ENCODE peak calls at places on chromosomes 12 and 14, in five cellular contexts. G is NB4, Q is Peyer's patch, X is HCT116, L is A549. R is an unnamed sample.
A peak's percentile ranks its signal among the peaks of the same experiment; 100 is the strongest.

GRCh38 chr14:54537651-54538050 is 27.9 kb downstream of the CGRRF1 start:
- DNase-seq in L (no peak), Q (no peak), X (no peak), G (no peak), R (no peak)

GRCh38 chr12:54371328-54372112 is 7.2 kb upstream of the GPR84 start:
- DNase-seq in X (no peak), Q (no peak), L (no peak), G (no peak), R (no peak)

GRCh38 chr14:61147369-61147897 is 133.7 kb downstream of the TMEM30B start:
- DNase-seq in X (no peak), G (no peak), L (no peak), Q (no peak), R (no peak)

GRCh38 chr14:41749425-41749824 is 142.7 kb downstream of the LRFN5 start:
- DNase-seq in G (peak; percentile 28), X (no peak), L (no peak), Q (no peak), R (no peak)

GRCh38 chr12:16062611-16063010 is 151.5 kb downstream of the DERA start:
- DNase-seq in G (peak; percentile 80), Q (no peak), L (no peak), X (no peak), R (no peak)

GRCh38 chr12:48937170-48937569 is 11.9 kb upstream of the FKBP11 start:
- DNase-seq in L (no peak), X (no peak), Q (no peak), G (peak; percentile 53), R (no peak)

GRCh38 chr12:30784508-30784907 is 29.8 kb upstream of the CAPRIN2 start:
- DNase-seq in G (no peak), Q (no peak), L (no peak), X (no peak), R (no peak)

GRCh38 chr12:12999276-12999958 is 648 bp downstream of the HEBP1 start:
- DNase-seq in G (no peak), Q (no peak), L (peak; percentile 37), X (no peak), R (no peak)

GRCh38 chr12:125024949-125025563 is 31.6 kb downstream of the BRI3BP start:
- DNase-seq in L (no peak), X (no peak), G (no peak), Q (no peak), R (no peak)

GRCh38 chr12:25208554-25208953 is 13.5 kb downstream of the ETFRF1 start:
- DNase-seq in G (no peak), L (no peak), X (no peak), Q (no peak), R (no peak)

GRCh38 chr14:100025111-100025510 is 40.1 kb upstream of the EVL start:
- DNase-seq in Q (no peak), L (peak; percentile 49), G (peak; percentile 86), X (peak; percentile 35), R (no peak)

GRCh38 chr12:103677905-103678304 is 90.8 kb downstream of the STAB2 start:
- DNase-seq in G (no peak), X (no peak), Q (no peak), L (no peak), R (no peak)

GRCh38 chr12:29610473-29611174 is 113.1 kb upstream of the OVCH1 start:
- DNase-seq in L (no peak), Q (no peak), G (no peak), X (no peak), R (no peak)

GRCh38 chr12:54306925-54307731 is 6.3 kb upstream of the NFE2 start:
- DNase-seq in L (peak; percentile 59), Q (no peak), G (peak; percentile 98), X (peak; percentile 78), R (peak; percentile 58)

GRCh38 chr12:103742349-103742784 is 98.7 kb downstream of the NT5DC3 start:
- DNase-seq in X (no peak), G (no peak), Q (no peak), L (no peak), R (peak; percentile 37)

GRCh38 chr14:101512396-101512695 is 48.9 kb upstream of the DIO3 start:
- DNase-seq in L (no peak), X (no peak), Q (no peak), G (no peak), R (no peak)

GRCh38 chr12:111276189-111276588 is 92.7 kb downstream of the PHETA1 start:
- DNase-seq in X (no peak), L (no peak), G (no peak), Q (no peak), R (no peak)

GRCh38 chr12:113468365-113469223 is 3.1 kb downstream of the LHX5 start:
- DNase-seq in Q (no peak), G (no peak), L (no peak), X (no peak), R (no peak)

DNA sequence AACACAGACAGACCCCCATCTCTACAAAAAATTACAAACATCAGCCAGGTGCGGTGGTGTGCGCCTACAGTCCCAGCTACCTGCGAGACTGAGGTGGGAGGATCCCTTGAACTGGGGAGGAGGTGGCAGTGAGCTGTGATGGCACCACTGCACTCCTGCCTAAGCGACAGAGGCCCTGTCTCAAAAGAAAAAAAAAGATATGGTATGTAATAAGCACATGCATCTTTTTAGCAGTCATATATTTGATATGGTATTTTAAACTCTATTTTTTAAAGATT is 7.2 kb downstream of the SLC15A4 start:
- DNase-seq in Q (no peak), G (no peak), L (no peak), X (no peak), R (no peak)
- H3K4me3 ChIP-seq in Q (no peak overlapping the region), G (no peak overlapping the region), L (no peak overlapping the region), X (no peak overlapping the region), R (no peak overlapping the region)

GRCh38 chr14:77657244-77657643 is 40.8 kb upstream of the SPTLC2 start:
- DNase-seq in Q (no peak), X (no peak), L (no peak), G (no peak), R (no peak)

GRCh38 chr14:77654001-77654431 is 37.6 kb upstream of the SPTLC2 start:
- DNase-seq in L (no peak), X (no peak), Q (no peak), G (peak; percentile 10), R (no peak)

GRCh38 chr14:77648520-77649200 is 32.2 kb upstream of the SPTLC2 start:
- DNase-seq in X (no peak), Q (no peak), L (no peak), G (no peak), R (no peak)

GRCh38 chr14:77649326-77649725 is 32.9 kb upstream of the SPTLC2 start:
- DNase-seq in G (no peak), Q (no peak), L (no peak), X (no peak), R (no peak)

DNA sequence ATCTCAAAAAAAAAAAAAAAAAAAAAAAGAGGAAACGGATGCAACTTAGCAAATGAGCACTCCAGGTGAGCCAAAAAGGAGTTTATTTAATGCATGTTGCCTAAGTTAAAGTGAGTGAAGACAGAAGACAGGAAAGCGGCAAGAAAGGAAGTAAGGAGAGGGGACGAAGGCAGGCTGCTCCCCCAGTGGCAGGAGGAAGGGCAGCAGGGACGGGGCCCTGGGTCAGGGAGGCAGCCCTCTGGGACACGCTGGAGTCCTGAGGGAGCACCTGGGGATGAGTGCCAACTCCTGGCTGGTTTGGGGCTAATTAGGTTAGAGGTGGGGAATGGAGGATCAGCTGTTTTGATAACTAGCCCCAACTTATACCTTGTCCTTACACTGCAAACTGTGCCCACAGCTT is 37.0 kb upstream of the SPTLC2 start:
- DNase-seq in X (no peak), Q (no peak), L (no peak), G (peak; percentile 47), R (no peak)
- TF ChIP-seq CTCF in X (peak; percentile 46), Q (peak; percentile 18), L (no peak), G (peak; percentile 23), R (peak; percentile 23)

GRCh38 chr14:77458249-77458950 is 507 bp downstream of the AHSA1 start:
- DNase-seq in X (no peak), L (peak; percentile 24), Q (peak; percentile 44), G (peak; percentile 65), R (peak; percentile 68)
- TF ChIP-seq POLR2A in X (no peak), L (no peak), Q (no peak), G (no peak), R (no peak)

DNA sequence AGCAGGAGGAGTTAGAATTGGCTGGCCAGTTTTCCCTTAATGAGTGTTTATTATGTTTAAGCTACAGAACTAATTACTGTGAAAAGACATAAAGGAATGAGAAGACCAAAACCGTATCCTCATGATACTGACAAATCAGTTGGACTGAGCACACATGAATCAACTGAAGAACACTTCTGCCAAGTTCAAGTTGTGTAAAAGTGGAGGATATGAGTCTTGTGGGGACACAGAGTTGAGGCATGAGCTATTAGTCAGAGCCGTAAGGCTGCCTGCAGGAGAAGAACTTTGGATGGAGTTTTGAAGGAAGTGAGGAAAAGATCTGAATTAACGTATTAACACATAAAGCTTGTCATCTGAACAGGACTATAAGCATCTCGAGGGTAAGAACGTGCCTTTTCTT is 43.1 kb downstream of the HMGA2 start:
- DNase-seq in X (no peak), L (no peak), G (peak; percentile 60), Q (no peak), R (no peak)
- H3K4me3 ChIP-seq in X (no peak overlapping the region), L (no peak overlapping the region), G (no peak overlapping the region), Q (no peak overlapping the region), R (no peak overlapping the region)

DNA sequence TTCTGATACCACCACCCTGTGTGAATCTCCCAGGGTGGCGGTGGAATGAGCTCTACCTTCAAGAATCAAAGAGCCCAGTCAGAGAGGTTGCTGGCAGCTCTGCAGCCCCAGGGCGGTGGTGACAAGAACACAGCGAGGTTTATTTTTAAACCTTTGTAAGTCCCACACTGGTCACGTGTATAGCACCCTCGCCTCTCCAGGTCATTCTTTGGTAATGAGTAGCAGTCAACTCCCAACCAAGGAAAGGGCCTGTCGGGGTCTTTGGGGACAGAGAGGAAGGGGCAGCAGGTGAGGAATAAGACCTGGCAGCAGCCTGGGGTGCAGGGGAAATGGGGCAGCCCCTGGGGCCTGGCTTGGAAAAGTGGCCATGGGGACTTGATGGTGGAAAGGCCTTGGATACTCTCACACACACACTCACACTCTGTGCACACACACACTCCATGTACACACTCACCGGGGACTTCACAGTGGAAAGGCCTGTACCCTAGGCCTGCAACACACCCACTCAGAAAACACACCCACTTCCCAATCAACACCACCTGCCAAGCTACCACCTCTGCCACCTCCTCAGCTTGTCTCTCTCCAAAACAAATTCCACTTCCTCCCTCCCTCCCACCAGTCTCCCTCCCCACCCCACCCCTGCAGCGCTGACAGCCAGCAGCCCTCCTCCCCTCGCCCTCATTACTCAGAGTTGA is 178.5 kb downstream of the DPF3 start:
- DNase-seq in G (peak; percentile 34), L (no peak), Q (peak; percentile 22), X (no peak), R (no peak)
- TF ChIP-seq CTCF in G (no peak), L (no peak), Q (no peak), X (no peak), R (no peak)

GRCh38 chr12:130775953-130776856 is 60.1 kb upstream of the RIMBP2 start:
- DNase-seq in L (peak; percentile 62), X (peak; percentile 26), G (peak; percentile 79), Q (peak; percentile 17), R (peak; percentile 72)
- TF ChIP-seq POLR2A in L (no peak), X (no peak), G (no peak), Q (no peak), R (no peak)

R was measured in adrenal gland.